ENCODE peak calls at places on chromosomes 1 and 21, in four cellular contexts. C is fibroblast of lung, E is keratinocyte, B is kidney. V is an unnamed sample.

GRCh38 chr1:56301791-56302190 is 277.6 kb downstream of the PLPP3 start:
- DNase-seq in C (peak; percentile 96), E (no peak), B (no peak), V (no peak)

GRCh38 chr1:226029093-226029496 is 30.0 kb upstream of the SDE2 start:
- DNase-seq in C (no peak), E (no peak), B (no peak), V (no peak)

GRCh38 chr1:156481527-156481926 is 19.0 kb downstream of the MEF2D start:
- DNase-seq in C (no peak), E (no peak), B (no peak), V (no peak)

GRCh38 chr1:16716691-16717173 is 23.6 kb upstream of the RNU1-4 start:
- DNase-seq in C (no peak), E (no peak), B (peak; percentile 85), V (peak; percentile 38)

GRCh38 chr1:201450721-201451291 is 18.2 kb downstream of the PHLDA3 start:
- DNase-seq in C (peak; percentile 92), E (no peak), B (peak; percentile 80), V (peak; percentile 71)

GRCh38 chr1:227774721-227775665 is 39.8 kb downstream of the SNAP47 start:
- DNase-seq in C (peak; percentile 88), E (no peak), B (peak; percentile 80), V (peak; percentile 44)

GRCh38 chr1:183209533-183210158 is 23.6 kb downstream of the LAMC2 start:
- DNase-seq in C (peak; percentile 78), E (no peak), B (no peak), V (no peak)

GRCh38 chr1:167103236-167103894 is 9.5 kb downstream of the STYXL2 start:
- DNase-seq in C (peak; percentile 60), E (no peak), B (no peak), V (peak; percentile 78)

GRCh38 chr21:45537111-45537745 is 5.0 kb downstream of the SLC19A1 start:
- DNase-seq in C (no peak), E (no peak), B (peak; percentile 75), V (peak; percentile 30)

GRCh38 chr1:70819231-70819630 is 228.4 kb downstream of the PTGER3 start:
- DNase-seq in C (no peak), E (no peak), B (no peak), V (no peak)

GRCh38 chr1:231522931-231523642 is 5.4 kb upstream of the TSNAX start:
- DNase-seq in C (no peak), E (no peak), B (no peak), V (no peak)

GRCh38 chr1:72202761-72203160 is 79.6 kb downstream of the NEGR1 start:
- DNase-seq in C (peak; percentile 6), E (no peak), B (no peak), V (no peak)

GRCh38 chr21:45856422-45856821 is 125.1 kb upstream of the COL6A1 start:
- DNase-seq in C (no peak), E (no peak), B (peak; percentile 52), V (peak; percentile 16)

GRCh38 chr1:164768619-164769018 is 209.6 kb downstream of the PBX1 start:
- DNase-seq in C (peak; percentile 31), E (no peak), B (no peak), V (no peak)

GRCh38 chr1:225509376-225509707 is 81.5 kb upstream of the LBR start:
- DNase-seq in C (no peak), E (no peak), B (no peak), V (no peak)

GRCh38 chr1:77796695-77797405 is 17.4 kb downstream of the MIGA1 start:
- DNase-seq in C (no peak), E (no peak), B (no peak), V (no peak)

GRCh38 chr1:107530543-107530942 is 389.7 kb downstream of the NTNG1 start:
- DNase-seq in C (peak; percentile 69), E (no peak), B (no peak), V (no peak)

GRCh38 chr1:43587594-43587993 is 56.9 kb downstream of the PTPRF start:
- DNase-seq in C (peak; percentile 23), E (no peak), B (no peak), V (no peak)

GRCh38 chr1:21922103-21923014 is 14.8 kb downstream of the HSPG2 start:
- DNase-seq in C (no peak), E (no peak), B (peak; percentile 88), V (peak; percentile 96)

GRCh38 chr1:218617986-218618385 is 272.9 kb downstream of the TGFB2 start:
- DNase-seq in C (peak; percentile 40), E (no peak), B (no peak), V (no peak)

GRCh38 chr1:93716974-93717373 is 35.3 kb upstream of the BCAR3 start:
- DNase-seq in C (peak; percentile 53), E (peak; percentile 60), B (no peak), V (peak; percentile 40)

GRCh38 chr1:234586892-234587445 is 23.0 kb downstream of the IRF2BP2 start:
- DNase-seq in C (peak; percentile 25), E (no peak), B (no peak), V (no peak)

GRCh38 chr1:228754646-228755268 is 19.5 kb downstream of the RHOU start:
- DNase-seq in C (no peak), E (no peak), B (no peak), V (no peak)

DNA sequence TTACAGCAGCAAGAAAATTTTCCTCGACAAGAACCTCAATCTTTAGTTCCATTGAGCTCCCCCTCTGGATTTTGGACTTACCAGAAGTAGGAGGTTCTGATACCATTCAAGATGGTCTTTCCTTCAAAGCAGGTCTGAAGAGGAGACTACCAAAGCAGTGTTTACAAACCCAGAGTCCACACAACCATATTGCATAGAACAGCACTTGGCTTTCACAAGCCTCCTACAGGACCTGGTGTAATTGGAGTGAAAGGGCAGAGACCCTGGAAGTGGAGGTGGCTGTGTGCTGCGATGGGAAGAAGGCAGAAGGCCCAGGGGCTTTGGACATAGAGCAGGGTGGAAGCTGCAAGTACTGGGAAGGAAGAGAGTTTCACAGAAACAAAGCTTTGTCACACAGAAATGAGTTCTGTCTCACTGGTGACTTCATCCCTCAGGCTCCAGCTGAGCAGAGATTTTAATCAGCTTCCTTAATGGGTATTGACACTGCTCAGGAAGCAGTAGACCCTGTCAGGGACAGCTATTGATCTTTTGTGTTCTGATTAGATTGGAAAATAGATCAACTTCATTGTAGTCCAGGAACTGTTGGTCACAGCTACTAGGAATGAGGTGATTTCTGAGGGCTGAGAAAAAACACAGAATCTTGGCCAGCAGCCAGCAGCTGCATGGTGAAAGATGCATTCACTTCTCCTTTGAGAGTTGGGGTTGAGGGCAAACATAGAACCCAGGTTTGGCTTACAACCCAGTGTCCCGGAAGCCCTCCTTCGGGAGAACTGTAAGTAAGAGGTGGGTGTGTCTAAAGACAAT is 124.0 kb downstream of the SYT2 start:
- DNase-seq in C (peak; percentile 61), E (no peak), B (no peak), V (no peak)
- H3K4me1 ChIP-seq in C (peaks cover 43% of the 10 kb centered on the region), E (peaks cover 47% of the 10 kb centered on the region), B (peaks cover 22% of the 10 kb centered on the region), V (peaks cover 47% of the 10 kb centered on the region)

GRCh38 chr1:84298336-84298687 is 3.2 kb upstream of the SAMD13 start:
- DNase-seq in C (peak; percentile 56), E (no peak), B (peak; percentile 86), V (peak; percentile 73)
- H3K9ac ChIP-seq in C (peak overlapping the region; percentile 66), E (peak overlapping the region; percentile 77), B (peak overlapping the region; percentile 32), V (peak overlapping the region; percentile 58)

GRCh38 chr1:10559386-10559785 is 84.6 kb downstream of the PEX14 start:
- DNase-seq in C (no peak), E (no peak), B (no peak), V (no peak)

GRCh38 chr1:10553124-10553523 is 78.4 kb downstream of the PEX14 start:
- DNase-seq in C (no peak), E (no peak), B (no peak), V (no peak)

GRCh38 chr1:10556430-10557005 is 81.8 kb downstream of the PEX14 start:
- DNase-seq in C (no peak), E (no peak), B (no peak), V (no peak)

GRCh38 chr1:10557714-10558113 is 83.0 kb downstream of the PEX14 start:
- DNase-seq in C (no peak), E (no peak), B (no peak), V (no peak)

GRCh38 chr1:10555635-10556429 is 81.1 kb downstream of the PEX14 start:
- DNase-seq in C (no peak), E (no peak), B (no peak), V (no peak)
- H3K4me3 ChIP-seq in C (no peak overlapping the region), E (no peak overlapping the region), B (no peak overlapping the region), V (no peak overlapping the region)

GRCh38 chr1:193846881-193847280 is 660.5 kb upstream of the B3GALT2 start:
- DNase-seq in C (peak; percentile 60), E (no peak), B (no peak), V (no peak)
- H3K4me1 ChIP-seq in C (no peaks in the 10 kb centered on the region), E (peaks cover 4% of the 10 kb centered on the region), B (no peaks in the 10 kb centered on the region), V (peaks cover 2% of the 10 kb centered on the region)

V was measured in endodermal cell.